ENCODE peak calls at places on chromosomes 3 and 15, in ten cellular contexts. One of them, this sample, is unnamed.

GRCh38 chr3:27824312-27825200 is 102.4 kb upstream of the EOMES start:
- DNase-seq in psoas muscle: no peak
- DNase-seq in cardiac muscle cell: no peak
- DNase-seq in AG09309: no peak
- DNase-seq in endothelial cell: no peak
- DNase-seq in suprapubic skin: no peak
- DNase-seq in ovary: no peak
- DNase-seq in cardiac fibroblast: no peak
- DNase-seq in left lung: no peak
- DNase-seq in HCT116: no peak
- DNase-seq in this sample: no peak

GRCh38 chr3:13894812-13895154 is 14.9 kb upstream of the WNT7A start:
- DNase-seq in ovary: no peak
- DNase-seq in cardiac fibroblast: no peak
- DNase-seq in suprapubic skin: no peak
- DNase-seq in psoas muscle: no peak
- DNase-seq in left lung: peak; percentile 66
- DNase-seq in HCT116: no peak
- DNase-seq in AG09309: no peak
- DNase-seq in cardiac muscle cell: no peak
- DNase-seq in endothelial cell: no peak
- DNase-seq in this sample: no peak

GRCh38 chr3:101928890-101929289 is 79.6 kb downstream of the NFKBIZ start:
- DNase-seq in AG09309: no peak
- DNase-seq in left lung: no peak
- DNase-seq in endothelial cell: no peak
- DNase-seq in cardiac muscle cell: no peak
- DNase-seq in ovary: no peak
- DNase-seq in psoas muscle: no peak
- DNase-seq in suprapubic skin: no peak
- DNase-seq in HCT116: no peak
- DNase-seq in cardiac fibroblast: peak; percentile 47
- DNase-seq in this sample: peak; percentile 80

GRCh38 chr3:29605845-29606244 is 325.0 kb downstream of the RBMS3 start:
- DNase-seq in suprapubic skin: no peak
- DNase-seq in left lung: no peak
- DNase-seq in AG09309: peak; percentile 62
- DNase-seq in cardiac fibroblast: peak; percentile 75
- DNase-seq in cardiac muscle cell: no peak
- DNase-seq in HCT116: no peak
- DNase-seq in endothelial cell: no peak
- DNase-seq in ovary: no peak
- DNase-seq in psoas muscle: no peak
- DNase-seq in this sample: peak; percentile 63

GRCh38 chr15:77066961-77067690 is 3.8 kb downstream of the TSPAN3 start:
- DNase-seq in suprapubic skin: no peak
- DNase-seq in ovary: no peak
- DNase-seq in cardiac fibroblast: no peak
- DNase-seq in AG09309: no peak
- DNase-seq in psoas muscle: no peak
- DNase-seq in HCT116: no peak
- DNase-seq in left lung: no peak
- DNase-seq in endothelial cell: no peak
- DNase-seq in cardiac muscle cell: no peak
- DNase-seq in this sample: no peak

GRCh38 chr3:169028716-169029115 is 634.8 kb downstream of the MECOM start:
- DNase-seq in cardiac fibroblast: no peak
- DNase-seq in suprapubic skin: no peak
- DNase-seq in HCT116: no peak
- DNase-seq in left lung: no peak
- DNase-seq in ovary: no peak
- DNase-seq in endothelial cell: no peak
- DNase-seq in psoas muscle: no peak
- DNase-seq in AG09309: no peak
- DNase-seq in cardiac muscle cell: no peak
- DNase-seq in this sample: peak; percentile 34

GRCh38 chr3:121252676-121253075 is 293.1 kb downstream of the POLQ start:
- DNase-seq in AG09309: no peak
- DNase-seq in ovary: no peak
- DNase-seq in HCT116: no peak
- DNase-seq in cardiac muscle cell: no peak
- DNase-seq in left lung: no peak
- DNase-seq in endothelial cell: no peak
- DNase-seq in psoas muscle: no peak
- DNase-seq in suprapubic skin: no peak
- DNase-seq in cardiac fibroblast: no peak
- DNase-seq in this sample: no peak

GRCh38 chr15:47622058-47622457 is 95.2 kb upstream of the SEMA6D start:
- DNase-seq in cardiac muscle cell: no peak
- DNase-seq in left lung: no peak
- DNase-seq in ovary: no peak
- DNase-seq in AG09309: no peak
- DNase-seq in HCT116: no peak
- DNase-seq in suprapubic skin: no peak
- DNase-seq in endothelial cell: no peak
- DNase-seq in cardiac fibroblast: no peak
- DNase-seq in psoas muscle: no peak
- DNase-seq in this sample: no peak

GRCh38 chr15:43441316-43441715 is 51.6 kb downstream of the TP53BP1 start:
- DNase-seq in left lung: no peak
- DNase-seq in ovary: no peak
- DNase-seq in cardiac fibroblast: peak; percentile 60
- DNase-seq in suprapubic skin: no peak
- DNase-seq in psoas muscle: no peak
- DNase-seq in cardiac muscle cell: no peak
- DNase-seq in HCT116: no peak
- DNase-seq in endothelial cell: no peak
- DNase-seq in AG09309: no peak
- DNase-seq in this sample: peak; percentile 39

GRCh38 chr3:146308682-146309081 is 57.8 kb upstream of the PLSCR4 start:
- DNase-seq in left lung: no peak
- DNase-seq in cardiac muscle cell: no peak
- DNase-seq in cardiac fibroblast: peak; percentile 95
- DNase-seq in AG09309: peak; percentile 58
- DNase-seq in HCT116: no peak
- DNase-seq in psoas muscle: no peak
- DNase-seq in suprapubic skin: no peak
- DNase-seq in endothelial cell: no peak
- DNase-seq in ovary: no peak
- DNase-seq in this sample: peak; percentile 88

GRCh38 chr3:14234197-14235002 is 55.8 kb downstream of the LSM3 start:
- DNase-seq in endothelial cell: no peak
- DNase-seq in cardiac muscle cell: no peak
- DNase-seq in suprapubic skin: no peak
- DNase-seq in ovary: no peak
- DNase-seq in left lung: no peak
- DNase-seq in cardiac fibroblast: peak; percentile 41
- DNase-seq in psoas muscle: no peak
- DNase-seq in HCT116: no peak
- DNase-seq in AG09309: no peak
- DNase-seq in this sample: peak; percentile 46

GRCh38 chr15:65869127-65869953 is at the start of gene RAB11A:
- DNase-seq in suprapubic skin: peak; percentile 98
- DNase-seq in cardiac muscle cell: peak; percentile 98
- DNase-seq in left lung: peak; percentile 98
- DNase-seq in HCT116: peak; percentile 94
- DNase-seq in endothelial cell: peak; percentile 91
- DNase-seq in cardiac fibroblast: peak; percentile 98
- DNase-seq in psoas muscle: peak; percentile 99
- DNase-seq in AG09309: peak; percentile 85
- DNase-seq in ovary: peak; percentile 96
- DNase-seq in this sample: peak; percentile 91
- TF ChIP-seq CTCF in suprapubic skin: no peak
- TF ChIP-seq CTCF in cardiac muscle cell: peak; percentile 40
- TF ChIP-seq CTCF in left lung: peak; percentile 29
- TF ChIP-seq CTCF in HCT116: no peak
- TF ChIP-seq CTCF in endothelial cell: peak; percentile 27
- TF ChIP-seq CTCF in cardiac fibroblast: peak; percentile 19
- TF ChIP-seq CTCF in psoas muscle: peak; percentile 36
- TF ChIP-seq CTCF in AG09309: peak; percentile 35
- TF ChIP-seq CTCF in ovary: no peak
- TF ChIP-seq CTCF in this sample: no peak

GRCh38 chr15:63530762-63531299 is 26.4 kb downstream of the USP3 start:
- DNase-seq in endothelial cell: no peak
- DNase-seq in HCT116: no peak
- DNase-seq in psoas muscle: no peak
- DNase-seq in suprapubic skin: no peak
- DNase-seq in ovary: no peak
- DNase-seq in AG09309: no peak
- DNase-seq in cardiac muscle cell: no peak
- DNase-seq in left lung: no peak
- DNase-seq in cardiac fibroblast: no peak
- DNase-seq in this sample: no peak

GRCh38 chr15:63532307-63532744 is 27.9 kb downstream of the USP3 start:
- DNase-seq in left lung: no peak
- DNase-seq in suprapubic skin: no peak
- DNase-seq in psoas muscle: no peak
- DNase-seq in cardiac muscle cell: no peak
- DNase-seq in AG09309: no peak
- DNase-seq in endothelial cell: no peak
- DNase-seq in HCT116: no peak
- DNase-seq in cardiac fibroblast: no peak
- DNase-seq in ovary: no peak
- DNase-seq in this sample: no peak

GRCh38 chr15:63528138-63528659 is 23.8 kb downstream of the USP3 start:
- DNase-seq in cardiac fibroblast: no peak
- DNase-seq in endothelial cell: no peak
- DNase-seq in HCT116: no peak
- DNase-seq in left lung: no peak
- DNase-seq in psoas muscle: no peak
- DNase-seq in AG09309: no peak
- DNase-seq in ovary: no peak
- DNase-seq in cardiac muscle cell: no peak
- DNase-seq in suprapubic skin: no peak
- DNase-seq in this sample: peak; percentile 32

GRCh38 chr15:63530235-63530634 is 25.8 kb downstream of the USP3 start:
- DNase-seq in endothelial cell: no peak
- DNase-seq in AG09309: no peak
- DNase-seq in cardiac muscle cell: no peak
- DNase-seq in HCT116: no peak
- DNase-seq in psoas muscle: no peak
- DNase-seq in cardiac fibroblast: no peak
- DNase-seq in ovary: no peak
- DNase-seq in suprapubic skin: no peak
- DNase-seq in left lung: no peak
- DNase-seq in this sample: no peak

DNA sequence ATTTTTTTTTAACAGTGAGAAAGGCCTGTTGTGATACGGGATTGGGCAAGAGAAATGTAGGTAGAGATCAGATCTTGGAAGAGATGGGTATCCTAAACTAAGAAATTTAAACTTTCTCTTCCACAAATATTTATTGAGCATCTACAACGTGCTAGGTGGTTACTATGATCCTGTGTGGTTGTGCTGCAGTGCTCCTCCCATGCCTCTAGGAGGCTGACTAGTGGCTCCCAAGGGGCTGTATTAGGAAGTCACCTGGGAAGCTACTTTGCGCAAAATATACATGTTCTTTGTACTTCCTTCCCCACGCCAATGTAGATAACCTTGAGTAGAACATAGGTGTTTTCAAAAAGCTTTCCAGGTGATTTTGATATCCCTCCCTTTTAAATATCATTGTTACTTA is 27.2 kb downstream of the USP3 start:
- DNase-seq in AG09309: no peak
- DNase-seq in HCT116: no peak
- DNase-seq in left lung: no peak
- DNase-seq in psoas muscle: no peak
- DNase-seq in endothelial cell: no peak
- DNase-seq in cardiac muscle cell: no peak
- DNase-seq in cardiac fibroblast: no peak
- DNase-seq in ovary: no peak
- DNase-seq in suprapubic skin: no peak
- DNase-seq in this sample: no peak
- TF ChIP-seq CTCF in AG09309: peak; percentile 20
- TF ChIP-seq CTCF in HCT116: no peak
- TF ChIP-seq CTCF in left lung: no peak
- TF ChIP-seq CTCF in psoas muscle: no peak
- TF ChIP-seq CTCF in endothelial cell: peak; percentile 31
- TF ChIP-seq CTCF in cardiac muscle cell: peak; percentile 21
- TF ChIP-seq CTCF in cardiac fibroblast: peak; percentile 50
- TF ChIP-seq CTCF in ovary: no peak
- TF ChIP-seq CTCF in suprapubic skin: no peak
- TF ChIP-seq CTCF in this sample: no peak

GRCh38 chr3:158094917-158095301 is 11.3 kb downstream of the SHOX2 start:
- DNase-seq in psoas muscle: no peak
- DNase-seq in cardiac muscle cell: no peak
- DNase-seq in ovary: no peak
- DNase-seq in suprapubic skin: no peak
- DNase-seq in endothelial cell: no peak
- DNase-seq in AG09309: no peak
- DNase-seq in cardiac fibroblast: no peak
- DNase-seq in left lung: peak; percentile 53
- DNase-seq in HCT116: no peak
- DNase-seq in this sample: no peak

GRCh38 chr3:158095302-158095997 is 10.8 kb downstream of the SHOX2 start:
- DNase-seq in AG09309: no peak
- DNase-seq in ovary: no peak
- DNase-seq in cardiac fibroblast: no peak
- DNase-seq in endothelial cell: peak; percentile 21
- DNase-seq in left lung: peak; percentile 50
- DNase-seq in HCT116: no peak
- DNase-seq in cardiac muscle cell: no peak
- DNase-seq in psoas muscle: no peak
- DNase-seq in suprapubic skin: no peak
- DNase-seq in this sample: no peak

GRCh38 chr3:158093526-158093925 is 12.7 kb downstream of the SHOX2 start:
- DNase-seq in psoas muscle: no peak
- DNase-seq in AG09309: no peak
- DNase-seq in cardiac muscle cell: no peak
- DNase-seq in endothelial cell: no peak
- DNase-seq in HCT116: no peak
- DNase-seq in ovary: no peak
- DNase-seq in cardiac fibroblast: no peak
- DNase-seq in left lung: no peak
- DNase-seq in suprapubic skin: no peak
- DNase-seq in this sample: no peak

GRCh38 chr3:158094235-158094916 is 11.8 kb downstream of the SHOX2 start:
- DNase-seq in endothelial cell: peak; percentile 56
- DNase-seq in ovary: no peak
- DNase-seq in AG09309: no peak
- DNase-seq in psoas muscle: no peak
- DNase-seq in suprapubic skin: no peak
- DNase-seq in left lung: peak; percentile 79
- DNase-seq in HCT116: no peak
- DNase-seq in cardiac muscle cell: no peak
- DNase-seq in cardiac fibroblast: no peak
- DNase-seq in this sample: no peak

GRCh38 chr3:158091526-158091925 is 14.7 kb downstream of the SHOX2 start:
- DNase-seq in endothelial cell: no peak
- DNase-seq in left lung: no peak
- DNase-seq in HCT116: no peak
- DNase-seq in AG09309: no peak
- DNase-seq in ovary: no peak
- DNase-seq in cardiac fibroblast: peak; percentile 62
- DNase-seq in psoas muscle: no peak
- DNase-seq in suprapubic skin: no peak
- DNase-seq in cardiac muscle cell: no peak
- DNase-seq in this sample: no peak
- TF ChIP-seq CTCF in endothelial cell: no peak
- TF ChIP-seq CTCF in left lung: no peak
- TF ChIP-seq CTCF in HCT116: no peak
- TF ChIP-seq CTCF in AG09309: peak; percentile 54
- TF ChIP-seq CTCF in ovary: no peak
- TF ChIP-seq CTCF in cardiac fibroblast: peak; percentile 43
- TF ChIP-seq CTCF in psoas muscle: peak; percentile 13
- TF ChIP-seq CTCF in suprapubic skin: no peak
- TF ChIP-seq CTCF in cardiac muscle cell: peak; percentile 45
- TF ChIP-seq CTCF in this sample: peak; percentile 39

GRCh38 chr3:197830967-197831313 is 39.9 kb downstream of the LRCH3 start:
- DNase-seq in cardiac fibroblast: no peak
- DNase-seq in cardiac muscle cell: no peak
- DNase-seq in AG09309: no peak
- DNase-seq in psoas muscle: no peak
- DNase-seq in endothelial cell: no peak
- DNase-seq in HCT116: no peak
- DNase-seq in left lung: no peak
- DNase-seq in ovary: no peak
- DNase-seq in suprapubic skin: no peak
- DNase-seq in this sample: no peak
- TF ChIP-seq CTCF in cardiac fibroblast: no peak
- TF ChIP-seq CTCF in cardiac muscle cell: no peak
- TF ChIP-seq CTCF in AG09309: no peak
- TF ChIP-seq CTCF in psoas muscle: no peak
- TF ChIP-seq CTCF in endothelial cell: no peak
- TF ChIP-seq CTCF in HCT116: no peak
- TF ChIP-seq CTCF in left lung: no peak
- TF ChIP-seq CTCF in ovary: no peak
- TF ChIP-seq CTCF in suprapubic skin: no peak
- TF ChIP-seq CTCF in this sample: no peak

This sample was measured in astrocyte.